ENCODE peak calls at places on chromosomes 7 and 10, in six cellular contexts. V is ovary, M is colonic mucosa, Z is IMR-90, K is tibial artery, U is Peyer's patch. G is an unnamed sample. For H3K36me3, the result is how much of the 10 kb centered on the place peaks cover.

GRCh38 chr7:139029353-139029752 is 6.5 kb downstream of the ZC3HAV1L start:
- DNase-seq in V (no peak), Z (no peak), M (no peak), K (no peak), U (no peak), G (no peak)

GRCh38 chr10:62020362-62020730 is 118.8 kb downstream of the ARID5B start:
- DNase-seq in M (no peak), Z (no peak), V (no peak), K (no peak), U (no peak), G (no peak)

GRCh38 chr7:154503962-154504550 is 451.9 kb downstream of the DPP6 start:
- DNase-seq in M (no peak), K (no peak), Z (peak), U (no peak), V (no peak), G (no peak)

GRCh38 chr10:113438660-113439059 is 114.2 kb upstream of the HABP2 start:
- DNase-seq in V (no peak), M (no peak), K (peak), Z (peak), U (no peak), G (no peak)

GRCh38 chr10:60298408-60299389 is 91.0 kb downstream of the ANK3 start:
- DNase-seq in U (no peak), M (no peak), V (no peak), Z (no peak), K (no peak), G (no peak)

GRCh38 chr7:95157381-95157780 is 167.0 kb downstream of the PON1 start:
- DNase-seq in V (no peak), U (no peak), Z (no peak), K (no peak), M (no peak), G (no peak)

GRCh38 chr10:117419921-117420320 is 44.7 kb upstream of the PDZD8 start:
- DNase-seq in K (no peak), V (no peak), Z (no peak), U (no peak), M (no peak), G (no peak)

GRCh38 chr10:78435484-78436222 is 402.0 kb downstream of the RPS24 start:
- DNase-seq in K (no peak), U (no peak), M (no peak), V (no peak), Z (no peak), G (no peak)

GRCh38 chr10:48464871-48465736 is 139.8 kb downstream of the ARHGAP22 start:
- DNase-seq in U (peak), K (no peak), Z (no peak), M (peak), V (no peak), G (no peak)

GRCh38 chr7:67771840-67772605 is 775.4 kb downstream of the TYW1 start:
- DNase-seq in V (no peak), Z (no peak), M (no peak), U (no peak), K (no peak), G (no peak)

GRCh38 chr7:43516581-43517342 is 66.1 kb upstream of the STK17A start:
- DNase-seq in U (no peak), V (no peak), K (no peak), Z (no peak), M (no peak), G (no peak)

GRCh38 chr7:22866965-22867364 is 44.3 kb upstream of the TOMM7 start:
- DNase-seq in K (no peak), U (no peak), Z (peak), V (no peak), M (no peak), G (no peak)

GRCh38 chr10:93815304-93816091 is 57.8 kb downstream of the LGI1 start:
- DNase-seq in V (no peak), K (no peak), Z (no peak), U (no peak), M (no peak), G (no peak)

DNA sequence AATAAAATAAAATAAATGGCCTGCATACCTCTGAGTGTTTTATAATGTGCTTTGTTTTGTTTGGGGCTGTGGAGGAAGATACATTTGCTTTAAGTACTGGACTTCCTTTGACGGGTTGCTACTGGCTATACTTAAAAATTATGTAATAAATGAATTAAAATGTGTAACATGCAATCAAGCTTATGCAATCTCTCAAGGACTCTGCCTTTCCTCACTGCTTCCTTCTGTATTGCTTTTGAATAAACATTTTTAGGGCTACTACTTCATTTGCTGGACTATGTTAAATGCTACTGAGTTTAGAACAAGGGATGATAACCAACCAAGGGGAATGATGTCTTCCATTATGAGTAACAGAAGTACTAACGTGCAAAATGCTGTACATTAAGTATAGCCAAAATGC is 91.6 kb downstream of the ETV1 start:
- DNase-seq in Z (peak), K (no peak), M (no peak), V (no peak), U (no peak), G (no peak)
- H3K36me3 ChIP-seq in Z (under half), K (under half), M (under half), V (under half), U (under half), G (under half)

GRCh38 chr10:105797234-105797890 is 1156.3 kb downstream of the SORCS3 start:
- DNase-seq in V (no peak), Z (no peak), U (no peak), M (no peak), K (no peak), G (no peak)
- TF ChIP-seq CTCF in V (no peak), Z (no peak), U (peak), M (peak), K (no peak), G (peak)

DNA sequence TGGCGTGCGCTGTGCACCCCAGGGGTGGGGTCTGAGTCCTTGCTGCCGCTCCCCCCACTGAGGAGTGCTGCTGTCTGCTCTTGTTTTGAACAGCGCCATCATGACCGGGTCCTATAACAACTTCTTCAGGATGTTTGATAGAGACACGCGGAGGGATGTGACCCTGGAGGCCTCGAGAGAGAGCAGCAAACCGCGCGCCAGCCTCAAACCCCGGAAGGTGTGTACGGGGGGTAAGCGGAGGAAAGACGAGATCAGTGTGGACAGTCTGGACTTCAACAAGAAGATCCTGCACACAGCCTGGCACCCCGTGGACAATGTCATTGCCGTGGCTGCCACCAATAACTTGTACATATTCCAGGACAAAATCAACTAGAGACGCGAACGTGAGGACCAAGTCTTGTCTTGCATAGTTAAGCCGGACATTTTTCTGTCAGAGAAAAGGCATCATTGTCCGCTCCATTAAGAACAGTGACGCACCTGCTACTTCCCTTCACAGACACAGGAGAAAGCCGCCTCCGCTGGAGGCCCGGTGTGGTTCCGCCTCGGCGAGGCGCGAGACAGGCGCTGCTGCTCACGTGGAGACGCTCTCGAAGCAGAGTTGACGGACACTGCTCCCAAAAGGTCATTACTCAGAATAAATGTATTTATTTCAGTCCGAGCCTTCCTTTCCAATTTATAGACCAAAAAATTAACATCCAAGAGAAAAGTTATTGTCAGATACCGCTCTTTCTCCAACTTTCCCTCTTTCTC is 26.0 kb downstream of the BNIP3 start:
- DNase-seq in U (no peak), M (no peak), Z (no peak), K (no peak), V (no peak), G (peak)
- H3K36me3 ChIP-seq in U (half or more), M (under half), Z (under half), K (half or more), V (under half), G (under half)

DNA sequence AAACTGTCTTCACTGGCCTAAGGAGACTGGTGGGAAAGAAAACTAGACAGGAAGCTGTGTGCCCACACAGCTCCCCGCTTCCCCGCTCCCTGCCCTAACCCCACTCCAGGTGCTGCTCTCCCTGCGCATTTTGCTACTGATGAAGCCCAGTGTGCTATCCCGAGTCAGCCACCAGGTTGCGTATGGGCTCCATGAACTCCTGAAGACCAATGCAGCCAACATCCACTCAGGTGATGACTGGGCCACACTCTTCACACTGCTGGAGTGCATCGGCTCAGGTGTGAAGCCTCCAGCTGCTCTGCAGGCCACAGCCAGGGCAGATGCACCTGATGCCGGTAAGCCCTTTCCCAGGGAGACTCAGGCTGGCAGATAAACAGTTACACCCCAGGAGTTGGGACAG is 20.3 kb upstream of the NFKB2 start:
- DNase-seq in U (no peak), Z (no peak), M (no peak), K (no peak), V (no peak), G (no peak)
- TF ChIP-seq CTCF in U (no peak), Z (peak), M (no peak), K (no peak), V (no peak), G (no peak)